ENCODE peak calls at places on chromosomes 4 and X, in five cellular contexts. L is prostate gland; I is mammary epithelial cell; U is CD4-positive, alpha-beta T cell; R is body of pancreas. C is an unnamed sample.

GRCh38 chrX:136268051-136269048 is 17.1 kb upstream of the MAP7D3 start:
- DNase-seq in I (no peak), L (peak), U (peak), R (peak), C (no peak)

GRCh38 chr4:150039790-150040189 is 38.5 kb upstream of the DCLK2 start:
- DNase-seq in R (no peak), L (no peak), I (no peak), U (no peak), C (no peak)

GRCh38 chr4:83109480-83110221 is 4.9 kb downstream of the PLAC8 start:
- DNase-seq in U (no peak), R (peak), L (peak), I (no peak), C (no peak)

GRCh38 chrX:2469196-2469685 is 31.5 kb downstream of the DHRSX start:
- DNase-seq in L (no peak), U (no peak), R (no peak), I (no peak), C (no peak)

GRCh38 chr4:67963345-67963744 is at the start of gene TMPRSS11A:
- DNase-seq in U (no peak), L (no peak), R (no peak), I (peak), C (no peak)

GRCh38 chr4:8302331-8302730 is 32.8 kb downstream of the HTRA3 start:
- DNase-seq in I (no peak), R (no peak), U (no peak), L (no peak), C (no peak)

GRCh38 chr4:81003549-81004240 is 26.8 kb upstream of the BMP3 start:
- DNase-seq in I (no peak), L (no peak), U (no peak), R (no peak), C (no peak)

GRCh38 chrX:49877397-49878101 is 1.7 kb upstream of the USP27X start:
- DNase-seq in R (peak), U (no peak), L (no peak), I (no peak), C (no peak)

GRCh38 chrX:93585661-93586060 is 87.7 kb downstream of the NAP1L3 start:
- DNase-seq in L (no peak), U (no peak), R (no peak), I (peak), C (no peak)
- TF ChIP-seq CTCF in L (no peak), U (no peak), R (no peak), I (no peak), C (no peak)

GRCh38 chr4:142845293-142846070 is 619 bp downstream of the INPP4B start:
- DNase-seq in U (peak), L (no peak), R (peak), I (peak), C (no peak)
- H3K27ac ChIP-seq in U (no peak), L (peak), R (no peak), I (no peak), C (peak)

DNA sequence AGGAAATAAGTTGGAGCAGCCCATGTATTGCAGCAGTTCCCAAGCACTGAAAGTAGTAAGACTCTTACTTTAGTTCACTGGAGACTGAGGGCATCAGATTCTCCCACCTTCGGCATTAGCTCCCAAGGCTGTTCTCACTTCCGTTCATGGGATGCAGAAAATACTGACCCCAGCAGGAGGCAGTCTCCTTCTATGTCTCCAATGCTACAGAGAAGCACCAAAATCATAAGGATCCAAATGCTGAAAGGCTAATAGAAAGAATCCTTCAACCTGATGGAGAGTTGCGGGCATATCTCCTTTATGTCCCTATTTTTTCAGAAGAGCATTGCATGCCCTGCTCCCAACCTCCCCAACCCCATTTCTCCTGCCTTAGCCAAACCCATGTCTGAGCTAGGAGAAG is 32.4 kb downstream of the ADH7 start:
- DNase-seq in I (no peak), L (no peak), U (no peak), R (no peak), C (no peak)
- TF ChIP-seq CTCF in I (no peak), L (no peak), U (no peak), R (no peak), C (no peak)

DNA sequence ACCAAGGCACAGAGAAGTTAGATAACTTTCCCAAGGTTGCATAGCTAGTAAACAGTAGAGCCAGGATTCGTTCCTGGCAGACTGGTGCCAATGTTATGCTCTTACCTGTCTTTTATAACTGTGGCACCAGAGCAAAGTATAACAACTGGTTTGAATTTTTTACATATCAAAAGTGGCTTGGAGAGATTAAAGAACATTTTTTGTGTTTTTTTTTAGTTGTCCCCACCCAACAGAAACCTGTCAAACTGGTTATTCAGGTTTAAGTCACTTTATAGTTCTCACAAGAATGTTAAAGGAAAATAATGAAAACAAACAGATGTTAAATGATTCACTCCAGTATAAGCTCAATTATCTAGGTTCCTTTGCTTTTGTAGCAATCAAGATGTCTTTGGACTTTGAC is 15.6 kb upstream of the FAM47E start:
- DNase-seq in U (no peak), R (peak), L (no peak), I (peak), C (no peak)
- H3K27ac ChIP-seq in U (no peak), R (peak), L (peak), I (no peak), C (no peak)

GRCh38 chrX:67328496-67328895 is 215.3 kb upstream of the AR start:
- DNase-seq in R (no peak), L (no peak), U (no peak), I (no peak), C (no peak)
- TF ChIP-seq CTCF in R (no peak), L (no peak), U (no peak), I (no peak), C (no peak)

GRCh38 chrX:154727418-154728323 is 23.2 kb downstream of the GAB3 start:
- DNase-seq in R (peak), L (no peak), I (peak), U (no peak), C (peak)
- H3K27ac ChIP-seq in R (peak), L (no peak), I (peak), U (no peak), C (peak)

C was measured in right atrium auricular region.